ENCODE peak calls at places on chromosomes 3 and 15, in seven cellular contexts. L, K, T, N, C, Y and H are unnamed samples.

GRCh38 chr3:194536883-194537637 is 50.3 kb upstream of the ATP13A3 start:
- DNase-seq in Y (peak), L (no peak), C (no peak), T (no peak), K (no peak), N (peak), H (no peak)

GRCh38 chr3:33201195-33201594 is 17.4 kb downstream of the SUSD5 start:
- DNase-seq in Y (no peak), N (no peak), L (no peak), C (no peak), K (no peak), T (no peak), H (no peak)

GRCh38 chr3:112984485-112984884 is 6.3 kb upstream of the GTPBP8 start:
- DNase-seq in N (peak), Y (no peak), C (no peak), K (no peak), T (no peak), L (no peak), H (no peak)

GRCh38 chr3:193190387-193190786 is 50.6 kb upstream of the PLAAT1 start:
- DNase-seq in K (no peak), T (peak), N (peak), Y (no peak), L (peak), C (peak), H (peak)

GRCh38 chr15:35117508-35118280 is 32.6 kb upstream of the NANOGP8 start:
- DNase-seq in N (no peak), C (no peak), K (no peak), Y (no peak), T (no peak), L (no peak), H (no peak)

GRCh38 chr3:72487078-72487765 is 361.0 kb downstream of the SHQ1 start:
- DNase-seq in L (peak), N (peak), Y (peak), K (peak), T (no peak), C (peak), H (peak)

GRCh38 chr3:10228248-10228950 is 19.9 kb upstream of the TATDN2 start:
- DNase-seq in L (no peak), T (no peak), C (no peak), N (peak), K (no peak), Y (no peak), H (no peak)

GRCh38 chr3:170465935-170466334 is 47.3 kb downstream of the CLDN11 start:
- DNase-seq in Y (no peak), K (no peak), T (no peak), C (no peak), L (no peak), N (no peak), H (no peak)

GRCh38 chr15:53962646-53963561 is 15.3 kb upstream of the UNC13C start:
- DNase-seq in C (peak), Y (no peak), N (peak), T (peak), L (no peak), K (no peak), H (no peak)

GRCh38 chr15:99052205-99052604 is 44.6 kb upstream of the PGPEP1L start:
- DNase-seq in C (no peak), L (no peak), T (no peak), N (no peak), Y (no peak), K (no peak), H (no peak)

GRCh38 chr15:52117549-52117948 is 5.0 kb upstream of the BCL2L10 start:
- DNase-seq in Y (no peak), C (no peak), K (no peak), L (no peak), N (no peak), T (no peak), H (no peak)

GRCh38 chr3:51669241-51670052 is 1.6 kb upstream of the TEX264 start:
- DNase-seq in L (peak), Y (peak), K (peak), C (peak), N (peak), T (peak), H (peak)

GRCh38 chr3:112699436-112699978 is 58.6 kb upstream of the CCDC80 start:
- DNase-seq in T (no peak), N (peak), Y (no peak), L (no peak), K (no peak), C (peak), H (no peak)

GRCh38 chr3:58487140-58487886 is 4.6 kb upstream of the KCTD6 start:
- DNase-seq in C (peak), Y (no peak), N (peak), L (no peak), K (no peak), T (no peak), H (no peak)

GRCh38 chr3:88195951-88196434 is 46.2 kb downstream of the C3orf38 start:
- DNase-seq in N (no peak), C (peak), T (no peak), Y (no peak), K (no peak), L (no peak), H (no peak)

GRCh38 chr3:178562869-178563232 is 26.6 kb downstream of the KCNMB2 start:
- DNase-seq in T (no peak), C (peak), N (peak), K (no peak), L (no peak), Y (no peak), H (no peak)

GRCh38 chr15:70314652-70315051 is 216.9 kb upstream of the TLE3 start:
- DNase-seq in T (no peak), C (no peak), L (no peak), Y (no peak), N (no peak), K (no peak), H (no peak)

GRCh38 chr15:55897560-55898336 is 95.7 kb downstream of the NEDD4 start:
- DNase-seq in L (peak), K (no peak), T (peak), Y (no peak), C (peak), N (peak), H (peak)

GRCh38 chr15:50166216-50166615 is 15.8 kb upstream of the SLC27A2 start:
- DNase-seq in L (peak), C (peak), K (no peak), Y (no peak), T (no peak), N (peak), H (no peak)

GRCh38 chr3:88150371-88150770 is 612 bp downstream of the C3orf38 start:
- DNase-seq in K (no peak), C (peak), N (no peak), T (peak), L (no peak), Y (no peak), H (peak)

DNA sequence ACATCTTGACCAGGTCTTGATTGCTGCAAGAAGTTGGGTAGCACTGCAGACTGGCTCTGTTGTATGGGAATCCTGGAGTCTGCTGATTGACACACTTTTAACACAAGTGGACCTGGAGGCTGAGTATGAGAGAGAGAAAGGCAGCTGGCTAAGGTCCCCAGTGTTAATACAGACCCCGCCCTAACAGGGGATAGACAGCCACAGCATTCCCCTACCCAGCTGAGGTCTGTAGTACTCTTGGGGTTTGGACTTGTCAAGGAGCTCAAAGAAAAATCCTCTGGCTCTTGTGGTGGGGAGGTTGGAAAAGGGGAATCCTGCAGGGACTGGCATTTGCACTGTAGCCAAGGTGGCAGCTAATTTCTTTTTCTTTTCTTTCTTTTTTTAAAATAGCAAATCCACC is 192.7 kb downstream of the ZNF621 start:
- DNase-seq in L (no peak), K (no peak), C (no peak), T (no peak), Y (no peak), N (no peak), H (no peak)
- TF ChIP-seq CTCF in L (no peak), K (no peak), C (no peak), T (no peak), Y (no peak), N (no peak), H (no peak)

DNA sequence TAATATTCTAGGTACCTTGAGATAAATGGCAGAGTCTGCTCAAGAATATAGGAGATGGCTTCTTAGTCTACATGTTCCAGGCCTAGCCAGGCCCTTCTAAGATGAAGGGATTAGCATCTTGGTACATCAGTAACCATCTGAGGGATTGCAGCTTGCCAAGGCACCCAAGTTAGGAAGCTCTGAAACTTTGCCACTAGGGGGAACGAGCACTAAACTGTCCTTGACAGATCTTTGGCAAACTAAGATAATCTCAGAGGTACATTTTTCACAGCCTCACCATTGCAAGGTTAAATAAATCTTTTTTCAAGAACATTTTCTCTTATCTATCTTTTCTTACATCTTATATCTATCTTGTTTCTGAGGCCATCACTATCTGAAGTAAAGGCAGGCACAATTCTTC is 351.2 kb downstream of the RAP2B start:
- DNase-seq in N (peak), C (peak), T (peak), Y (no peak), K (no peak), L (peak), H (no peak)
- TF ChIP-seq CTCF in N (no peak), C (peak), T (peak), Y (no peak), K (peak), L (no peak), H (no peak)

DNA sequence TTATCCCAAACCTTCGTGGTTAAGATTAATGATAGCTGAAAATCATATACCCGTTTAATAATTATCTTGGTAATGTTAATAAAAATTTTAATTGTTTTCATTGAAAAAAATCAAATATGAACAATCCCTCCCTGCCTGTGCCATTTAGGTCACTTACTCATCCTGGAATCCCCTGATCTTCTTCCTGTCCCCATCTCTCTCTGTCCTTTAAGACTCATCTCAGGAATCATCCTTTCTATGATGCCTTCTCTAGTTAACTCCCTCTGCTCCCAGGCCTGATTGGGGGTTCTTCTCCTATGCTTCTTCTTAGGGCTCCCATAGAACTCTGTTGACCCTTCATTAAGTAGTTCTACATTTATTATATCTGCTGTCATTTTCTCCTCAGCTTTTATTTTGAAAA is 91.6 kb downstream of the MBNL1 start:
- DNase-seq in Y (no peak), L (no peak), C (no peak), T (no peak), K (no peak), N (no peak), H (no peak)
- TF ChIP-seq CTCF in Y (no peak), L (no peak), C (no peak), T (no peak), K (no peak), N (no peak), H (no peak)

GRCh38 chr15:27587810-27588209 is 511.3 kb downstream of the OCA2 start:
- DNase-seq in T (no peak), N (no peak), K (no peak), C (no peak), Y (no peak), L (no peak), H (no peak)

GRCh38 chr15:27589782-27590181 is 509.3 kb downstream of the OCA2 start:
- DNase-seq in K (no peak), L (no peak), C (no peak), T (no peak), N (no peak), Y (no peak), H (no peak)

GRCh38 chr15:27592036-27592725 is 506.9 kb downstream of the OCA2 start:
- DNase-seq in Y (no peak), T (no peak), N (no peak), K (no peak), C (no peak), L (no peak), H (no peak)

GRCh38 chr15:27589260-27589659 is 509.9 kb downstream of the OCA2 start:
- DNase-seq in T (no peak), Y (no peak), L (no peak), C (no peak), N (no peak), K (no peak), H (no peak)
- TF ChIP-seq CTCF in T (no peak), Y (no peak), L (no peak), C (no peak), N (no peak), K (no peak), H (no peak)

DNA sequence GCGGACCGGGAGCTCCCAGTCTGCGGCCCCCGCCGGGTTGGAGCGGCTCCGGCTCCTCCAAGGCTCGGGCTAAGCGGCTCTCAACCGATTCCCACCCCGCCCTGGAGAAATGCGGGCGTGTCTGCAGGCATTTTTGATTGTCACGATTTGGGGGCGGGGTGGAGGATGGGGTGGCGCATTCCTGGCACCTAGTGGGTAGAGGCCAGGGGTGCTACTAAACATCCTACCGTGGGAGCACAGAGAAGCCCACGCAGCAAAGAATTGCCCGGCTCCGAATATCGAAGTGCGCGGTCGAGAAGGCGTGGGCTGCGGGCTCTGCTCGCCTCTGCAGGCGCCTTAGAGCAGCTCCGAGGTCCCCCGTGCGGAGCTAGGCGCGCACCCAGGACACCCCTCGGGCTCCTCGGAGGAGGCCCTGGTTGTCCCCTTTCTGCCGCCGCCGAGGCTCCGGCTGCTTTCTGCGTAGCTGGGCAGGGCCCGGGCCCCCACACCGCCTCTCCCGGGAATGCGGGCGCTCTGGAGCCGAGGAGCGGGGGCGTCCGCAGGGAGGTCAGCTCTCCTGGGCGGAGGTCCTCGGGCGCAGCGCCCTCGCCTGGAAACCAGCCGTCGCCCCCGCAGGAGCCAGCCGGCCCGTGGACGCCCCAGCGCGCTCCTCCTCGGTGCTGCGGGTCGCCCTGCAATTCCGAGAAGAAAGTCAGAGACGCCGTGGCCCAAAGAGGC is 16.5 kb upstream of the LAMP3 start:
- DNase-seq in N (peak), L (peak), K (peak), C (peak), T (no peak), Y (no peak), H (peak)
- TF ChIP-seq CTCF in N (no peak), L (peak), K (peak), C (no peak), T (no peak), Y (no peak), H (peak)

GRCh38 chr15:78016860-78017259 is 60.7 kb downstream of the TBC1D2B start:
- DNase-seq in L (no peak), N (no peak), K (no peak), C (no peak), Y (no peak), T (no peak), H (no peak)

GRCh38 chr15:78018968-78019644 is 58.4 kb downstream of the TBC1D2B start:
- DNase-seq in K (no peak), C (no peak), T (no peak), Y (no peak), N (no peak), L (no peak), H (peak)

GRCh38 chr15:78021761-78022160 is 55.8 kb downstream of the TBC1D2B start:
- DNase-seq in L (no peak), Y (no peak), T (no peak), N (no peak), C (no peak), K (no peak), H (no peak)

GRCh38 chr15:78018445-78018844 is 59.1 kb downstream of the TBC1D2B start:
- DNase-seq in Y (no peak), K (no peak), N (no peak), C (no peak), L (no peak), T (no peak), H (no peak)

DNA sequence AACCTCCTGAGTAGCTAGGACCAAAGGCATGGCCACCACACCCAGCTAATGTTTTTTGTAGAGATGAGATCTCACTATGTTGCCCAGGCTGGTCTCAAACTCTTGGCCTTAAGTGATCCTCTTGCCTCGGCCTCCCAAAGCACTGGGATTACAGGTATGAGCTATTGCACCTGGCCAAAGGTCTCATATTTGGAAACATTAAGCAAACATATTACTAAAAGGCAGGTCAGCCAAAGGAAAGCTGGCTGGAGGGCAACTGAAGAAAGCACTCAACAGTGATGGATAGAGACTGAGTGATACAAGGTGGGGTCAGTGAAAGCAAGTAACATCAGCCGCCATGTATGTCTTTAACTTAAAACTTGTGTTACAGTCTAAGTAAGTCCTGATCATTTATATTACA is 57.5 kb downstream of the TBC1D2B start:
- DNase-seq in Y (no peak), T (no peak), L (no peak), K (no peak), N (no peak), C (no peak), H (no peak)
- TF ChIP-seq CTCF in Y (no peak), T (no peak), L (no peak), K (no peak), N (no peak), C (no peak), H (no peak)

GRCh38 chr3:141779667-141780066 is 16.5 kb downstream of the GRK7 start:
- DNase-seq in K (no peak), Y (no peak), C (no peak), T (no peak), N (no peak), L (no peak), H (no peak)

GRCh38 chr3:141777957-141778813 is 15.0 kb downstream of the GRK7 start:
- DNase-seq in T (no peak), Y (no peak), K (no peak), L (no peak), N (no peak), C (no peak), H (no peak)

GRCh38 chr3:141784096-141784495 is 20.9 kb downstream of the GRK7 start:
- DNase-seq in Y (no peak), K (no peak), C (no peak), T (no peak), L (no peak), N (no peak), H (no peak)

GRCh38 chr3:141783632-141784031 is 20.4 kb downstream of the GRK7 start:
- DNase-seq in N (no peak), T (no peak), C (no peak), Y (no peak), L (no peak), K (no peak), H (no peak)

DNA sequence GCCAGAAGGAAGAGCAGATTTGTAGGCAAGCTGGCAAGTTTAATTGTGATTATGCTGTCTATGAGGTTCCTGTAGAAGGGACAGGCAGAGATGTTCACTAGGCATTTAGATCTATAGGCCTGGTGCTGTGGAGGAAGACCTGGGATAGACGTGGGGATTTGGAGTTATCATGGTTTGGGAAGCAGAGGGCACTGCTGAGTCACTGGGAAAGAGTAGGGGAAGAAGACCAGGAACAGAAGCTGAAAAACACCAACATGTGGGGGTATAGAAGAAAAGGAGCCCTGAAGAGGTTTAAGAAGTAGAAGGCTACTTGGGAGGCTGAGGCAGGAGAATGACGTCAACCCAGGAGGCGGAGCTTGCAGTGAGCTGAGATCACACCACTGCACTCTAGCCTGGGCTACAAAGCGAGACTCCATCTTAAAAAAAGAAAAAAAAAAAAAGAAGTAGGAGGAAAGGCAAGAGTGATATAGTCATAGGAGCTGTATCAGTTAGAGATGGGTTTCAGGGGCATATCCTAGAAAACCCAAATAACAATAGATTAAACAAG is 19.3 kb downstream of the GRK7 start:
- DNase-seq in K (no peak), L (no peak), Y (no peak), T (no peak), N (peak), C (no peak), H (no peak)
- TF ChIP-seq CTCF in K (no peak), L (no peak), Y (no peak), T (no peak), N (peak), C (peak), H (no peak)

GRCh38 chr15:78307977-78308376 is 8.6 kb upstream of the SKIC8 start:
- DNase-seq in C (no peak), Y (no peak), T (no peak), L (no peak), N (no peak), K (no peak), H (no peak)

GRCh38 chr15:78306176-78306774 is 6.9 kb upstream of the SKIC8 start:
- DNase-seq in Y (no peak), N (no peak), C (peak), T (no peak), K (no peak), L (no peak), H (no peak)

GRCh38 chr15:78311292-78311691 is 11.9 kb upstream of the SKIC8 start:
- DNase-seq in K (no peak), L (no peak), Y (no peak), T (no peak), C (no peak), N (no peak), H (no peak)

GRCh38 chr15:78304487-78305413 is 5.3 kb upstream of the SKIC8 start:
- DNase-seq in L (no peak), K (no peak), T (no peak), Y (no peak), C (no peak), N (no peak), H (no peak)

GRCh38 chr15:78308422-78309021 is 9.1 kb upstream of the SKIC8 start:
- DNase-seq in Y (peak), T (peak), C (peak), N (peak), K (peak), L (peak), H (peak)
- TF ChIP-seq CTCF in Y (peak), T (peak), C (peak), N (peak), K (peak), L (peak), H (peak)